ENCODE peak calls at places on chromosomes 7 and 10, in ten cellular contexts. One of them, this sample, is unnamed.

GRCh38 chr10:98236866-98237265 is 31.1 kb downstream of the LOXL4 start:
- DNase-seq in cardiac septum: no peak
- DNase-seq in T-helper 2 cell: no peak
- DNase-seq in germinal center: no peak
- DNase-seq in activated T-cell treated with anti-CD3 and anti-CD28 coated beads for 1 hour: no peak
- DNase-seq in amniotic stem cell: no peak
- DNase-seq in KBM-7: no peak
- DNase-seq in tibial nerve: no peak
- DNase-seq in non-pigmented ciliary epithelial cell: no peak
- DNase-seq in esophagus squamous epithelium: no peak
- DNase-seq in this sample: no peak

GRCh38 chr7:5545529-5545928 is 121.9 kb upstream of the TNRC18 start:
- DNase-seq in cardiac septum: no peak
- DNase-seq in T-helper 2 cell: no peak
- DNase-seq in germinal center: no peak
- DNase-seq in activated T-cell treated with anti-CD3 and anti-CD28 coated beads for 1 hour: no peak
- DNase-seq in amniotic stem cell: no peak
- DNase-seq in KBM-7: no peak
- DNase-seq in tibial nerve: no peak
- DNase-seq in non-pigmented ciliary epithelial cell: no peak
- DNase-seq in esophagus squamous epithelium: no peak
- DNase-seq in this sample: no peak

GRCh38 chr7:131495679-131496498 is 60.5 kb downstream of the PODXL start:
- DNase-seq in cardiac septum: no peak
- DNase-seq in T-helper 2 cell: no peak
- DNase-seq in germinal center: no peak
- DNase-seq in activated T-cell treated with anti-CD3 and anti-CD28 coated beads for 1 hour: no peak
- DNase-seq in amniotic stem cell: no peak
- DNase-seq in KBM-7: no peak
- DNase-seq in tibial nerve: no peak
- DNase-seq in non-pigmented ciliary epithelial cell: no peak
- DNase-seq in esophagus squamous epithelium: no peak
- DNase-seq in this sample: no peak

GRCh38 chr10:99556225-99556523 is 23.4 kb downstream of the NKX2-3 start:
- DNase-seq in cardiac septum: no peak
- DNase-seq in T-helper 2 cell: no peak
- DNase-seq in germinal center: no peak
- DNase-seq in activated T-cell treated with anti-CD3 and anti-CD28 coated beads for 1 hour: no peak
- DNase-seq in amniotic stem cell: no peak
- DNase-seq in KBM-7: no peak
- DNase-seq in tibial nerve: no peak
- DNase-seq in non-pigmented ciliary epithelial cell: no peak
- DNase-seq in esophagus squamous epithelium: no peak
- DNase-seq in this sample: no peak

GRCh38 chr10:12406764-12407400 is 57.5 kb downstream of the CAMK1D start:
- DNase-seq in cardiac septum: peak
- DNase-seq in T-helper 2 cell: no peak
- DNase-seq in germinal center: no peak
- DNase-seq in activated T-cell treated with anti-CD3 and anti-CD28 coated beads for 1 hour: no peak
- DNase-seq in amniotic stem cell: no peak
- DNase-seq in KBM-7: peak
- DNase-seq in tibial nerve: no peak
- DNase-seq in non-pigmented ciliary epithelial cell: no peak
- DNase-seq in esophagus squamous epithelium: no peak
- DNase-seq in this sample: no peak

GRCh38 chr10:107971973-107972372 is 807.5 kb upstream of the SORCS1 start:
- DNase-seq in cardiac septum: no peak
- DNase-seq in T-helper 2 cell: no peak
- DNase-seq in germinal center: no peak
- DNase-seq in activated T-cell treated with anti-CD3 and anti-CD28 coated beads for 1 hour: no peak
- DNase-seq in amniotic stem cell: peak
- DNase-seq in KBM-7: no peak
- DNase-seq in tibial nerve: no peak
- DNase-seq in non-pigmented ciliary epithelial cell: peak
- DNase-seq in esophagus squamous epithelium: no peak
- DNase-seq in this sample: no peak

GRCh38 chr10:24209421-24209770 is 458 bp downstream of the KIAA1217 start:
- DNase-seq in cardiac septum: no peak
- DNase-seq in T-helper 2 cell: no peak
- DNase-seq in germinal center: no peak
- DNase-seq in activated T-cell treated with anti-CD3 and anti-CD28 coated beads for 1 hour: no peak
- DNase-seq in amniotic stem cell: peak
- DNase-seq in KBM-7: no peak
- DNase-seq in tibial nerve: no peak
- DNase-seq in non-pigmented ciliary epithelial cell: no peak
- DNase-seq in esophagus squamous epithelium: no peak
- DNase-seq in this sample: no peak

GRCh38 chr10:97538401-97538800 is 34.2 kb upstream of the ANKRD2 start:
- DNase-seq in cardiac septum: peak
- DNase-seq in T-helper 2 cell: no peak
- DNase-seq in germinal center: no peak
- DNase-seq in activated T-cell treated with anti-CD3 and anti-CD28 coated beads for 1 hour: no peak
- DNase-seq in amniotic stem cell: no peak
- DNase-seq in KBM-7: no peak
- DNase-seq in tibial nerve: no peak
- DNase-seq in non-pigmented ciliary epithelial cell: no peak
- DNase-seq in esophagus squamous epithelium: no peak
- DNase-seq in this sample: no peak

GRCh38 chr7:28812641-28813040 is 145.5 kb downstream of the TRIL start:
- DNase-seq in cardiac septum: no peak
- DNase-seq in T-helper 2 cell: no peak
- DNase-seq in germinal center: no peak
- DNase-seq in activated T-cell treated with anti-CD3 and anti-CD28 coated beads for 1 hour: no peak
- DNase-seq in amniotic stem cell: no peak
- DNase-seq in KBM-7: no peak
- DNase-seq in tibial nerve: no peak
- DNase-seq in non-pigmented ciliary epithelial cell: no peak
- DNase-seq in esophagus squamous epithelium: no peak
- DNase-seq in this sample: no peak

GRCh38 chr10:99742240-99742639 is 10.2 kb downstream of the CUTC start:
- DNase-seq in cardiac septum: no peak
- DNase-seq in T-helper 2 cell: no peak
- DNase-seq in germinal center: no peak
- DNase-seq in activated T-cell treated with anti-CD3 and anti-CD28 coated beads for 1 hour: no peak
- DNase-seq in amniotic stem cell: peak
- DNase-seq in KBM-7: no peak
- DNase-seq in tibial nerve: no peak
- DNase-seq in non-pigmented ciliary epithelial cell: no peak
- DNase-seq in esophagus squamous epithelium: no peak
- DNase-seq in this sample: no peak

GRCh38 chr10:8334631-8335030 is 280.1 kb downstream of the GATA3 start:
- DNase-seq in cardiac septum: no peak
- DNase-seq in T-helper 2 cell: no peak
- DNase-seq in germinal center: no peak
- DNase-seq in activated T-cell treated with anti-CD3 and anti-CD28 coated beads for 1 hour: no peak
- DNase-seq in amniotic stem cell: no peak
- DNase-seq in KBM-7: no peak
- DNase-seq in tibial nerve: no peak
- DNase-seq in non-pigmented ciliary epithelial cell: no peak
- DNase-seq in esophagus squamous epithelium: no peak
- DNase-seq in this sample: no peak

GRCh38 chr7:73560035-73560835 is 2.7 kb upstream of the BCL7B start:
- DNase-seq in cardiac septum: no peak
- DNase-seq in T-helper 2 cell: no peak
- DNase-seq in germinal center: no peak
- DNase-seq in activated T-cell treated with anti-CD3 and anti-CD28 coated beads for 1 hour: no peak
- DNase-seq in amniotic stem cell: peak
- DNase-seq in KBM-7: no peak
- DNase-seq in tibial nerve: no peak
- DNase-seq in non-pigmented ciliary epithelial cell: peak
- DNase-seq in esophagus squamous epithelium: no peak
- DNase-seq in this sample: no peak

GRCh38 chr7:131462059-131462458 is 94.4 kb downstream of the PODXL start:
- DNase-seq in cardiac septum: no peak
- DNase-seq in T-helper 2 cell: no peak
- DNase-seq in germinal center: no peak
- DNase-seq in activated T-cell treated with anti-CD3 and anti-CD28 coated beads for 1 hour: no peak
- DNase-seq in amniotic stem cell: no peak
- DNase-seq in KBM-7: no peak
- DNase-seq in tibial nerve: no peak
- DNase-seq in non-pigmented ciliary epithelial cell: no peak
- DNase-seq in esophagus squamous epithelium: no peak
- DNase-seq in this sample: no peak

GRCh38 chr7:140364819-140365218 is 33.5 kb downstream of the SLC37A3 start:
- DNase-seq in cardiac septum: no peak
- DNase-seq in T-helper 2 cell: no peak
- DNase-seq in germinal center: no peak
- DNase-seq in activated T-cell treated with anti-CD3 and anti-CD28 coated beads for 1 hour: no peak
- DNase-seq in amniotic stem cell: no peak
- DNase-seq in KBM-7: no peak
- DNase-seq in tibial nerve: no peak
- DNase-seq in non-pigmented ciliary epithelial cell: no peak
- DNase-seq in esophagus squamous epithelium: no peak
- DNase-seq in this sample: no peak

GRCh38 chr7:114450431-114450830 is 35.8 kb downstream of the FOXP2 start:
- DNase-seq in cardiac septum: no peak
- DNase-seq in T-helper 2 cell: no peak
- DNase-seq in germinal center: no peak
- DNase-seq in activated T-cell treated with anti-CD3 and anti-CD28 coated beads for 1 hour: no peak
- DNase-seq in amniotic stem cell: no peak
- DNase-seq in KBM-7: no peak
- DNase-seq in tibial nerve: no peak
- DNase-seq in non-pigmented ciliary epithelial cell: no peak
- DNase-seq in esophagus squamous epithelium: no peak
- DNase-seq in this sample: no peak

GRCh38 chr10:110495731-110496552 is 1.8 kb upstream of the DUSP5 start:
- DNase-seq in cardiac septum: no peak
- DNase-seq in T-helper 2 cell: peak
- DNase-seq in germinal center: no peak
- DNase-seq in activated T-cell treated with anti-CD3 and anti-CD28 coated beads for 1 hour: peak
- DNase-seq in amniotic stem cell: peak
- DNase-seq in KBM-7: peak
- DNase-seq in tibial nerve: peak
- DNase-seq in non-pigmented ciliary epithelial cell: peak
- DNase-seq in esophagus squamous epithelium: no peak
- DNase-seq in this sample: peak

GRCh38 chr10:133351408-133352318 is 4.5 kb downstream of the PRAP1 start:
- DNase-seq in cardiac septum: no peak
- DNase-seq in T-helper 2 cell: no peak
- DNase-seq in germinal center: no peak
- DNase-seq in activated T-cell treated with anti-CD3 and anti-CD28 coated beads for 1 hour: no peak
- DNase-seq in amniotic stem cell: no peak
- DNase-seq in KBM-7: no peak
- DNase-seq in tibial nerve: no peak
- DNase-seq in non-pigmented ciliary epithelial cell: no peak
- DNase-seq in esophagus squamous epithelium: no peak
- DNase-seq in this sample: no peak

GRCh38 chr10:129963831-129964501 is at the start of gene EBF3:
- DNase-seq in cardiac septum: peak
- DNase-seq in T-helper 2 cell: peak
- DNase-seq in germinal center: peak
- DNase-seq in activated T-cell treated with anti-CD3 and anti-CD28 coated beads for 1 hour: peak
- DNase-seq in amniotic stem cell: peak
- DNase-seq in KBM-7: peak
- DNase-seq in tibial nerve: peak
- DNase-seq in non-pigmented ciliary epithelial cell: no peak
- DNase-seq in esophagus squamous epithelium: no peak
- DNase-seq in this sample: no peak

GRCh38 chr10:80144302-80145131 is 12.0 kb downstream of the PLAC9 start:
- DNase-seq in cardiac septum: peak
- DNase-seq in T-helper 2 cell: peak
- DNase-seq in germinal center: peak
- DNase-seq in activated T-cell treated with anti-CD3 and anti-CD28 coated beads for 1 hour: no peak
- DNase-seq in amniotic stem cell: no peak
- DNase-seq in KBM-7: no peak
- DNase-seq in tibial nerve: no peak
- DNase-seq in non-pigmented ciliary epithelial cell: no peak
- DNase-seq in esophagus squamous epithelium: no peak
- DNase-seq in this sample: peak

GRCh38 chr10:35219292-35219691 is 92.6 kb downstream of the CREM start:
- DNase-seq in cardiac septum: no peak
- DNase-seq in T-helper 2 cell: no peak
- DNase-seq in germinal center: no peak
- DNase-seq in activated T-cell treated with anti-CD3 and anti-CD28 coated beads for 1 hour: no peak
- DNase-seq in amniotic stem cell: no peak
- DNase-seq in KBM-7: no peak
- DNase-seq in tibial nerve: no peak
- DNase-seq in non-pigmented ciliary epithelial cell: no peak
- DNase-seq in esophagus squamous epithelium: no peak
- DNase-seq in this sample: no peak

GRCh38 chr7:99384523-99384922 is 10.0 kb downstream of the ARPC1B start:
- DNase-seq in cardiac septum: no peak
- DNase-seq in T-helper 2 cell: no peak
- DNase-seq in germinal center: no peak
- DNase-seq in activated T-cell treated with anti-CD3 and anti-CD28 coated beads for 1 hour: no peak
- DNase-seq in amniotic stem cell: no peak
- DNase-seq in KBM-7: no peak
- DNase-seq in tibial nerve: no peak
- DNase-seq in non-pigmented ciliary epithelial cell: no peak
- DNase-seq in esophagus squamous epithelium: no peak
- DNase-seq in this sample: no peak

GRCh38 chr7:19522486-19522885 is 186.4 kb downstream of the POLR1F start:
- DNase-seq in cardiac septum: no peak
- DNase-seq in T-helper 2 cell: no peak
- DNase-seq in germinal center: no peak
- DNase-seq in activated T-cell treated with anti-CD3 and anti-CD28 coated beads for 1 hour: no peak
- DNase-seq in amniotic stem cell: peak
- DNase-seq in KBM-7: no peak
- DNase-seq in tibial nerve: no peak
- DNase-seq in non-pigmented ciliary epithelial cell: peak
- DNase-seq in esophagus squamous epithelium: no peak
- DNase-seq in this sample: no peak

GRCh38 chr7:104198673-104199278 is 9.0 kb downstream of the ORC5 start:
- DNase-seq in cardiac septum: no peak
- DNase-seq in T-helper 2 cell: no peak
- DNase-seq in germinal center: no peak
- DNase-seq in activated T-cell treated with anti-CD3 and anti-CD28 coated beads for 1 hour: no peak
- DNase-seq in amniotic stem cell: no peak
- DNase-seq in KBM-7: no peak
- DNase-seq in tibial nerve: no peak
- DNase-seq in non-pigmented ciliary epithelial cell: no peak
- DNase-seq in esophagus squamous epithelium: no peak
- DNase-seq in this sample: no peak